ENCODE peak calls at places on chromosomes 16 and 17, in six cellular contexts. One of them, this sample, is unnamed.

GRCh38 chr16:87431926-87432325 is 39.8 kb downstream of the MAP1LC3B start:
- DNase-seq in neuronal stem cell: no peak
- DNase-seq in upper lobe of right lung: no peak
- DNase-seq in tibial nerve: no peak
- DNase-seq in thoracic aorta: no peak
- DNase-seq in PC-3: peak; percentile 8
- DNase-seq in this sample: no peak

GRCh38 chr17:78428025-78428575 is 49.7 kb downstream of the PGS1 start:
- DNase-seq in neuronal stem cell: no peak
- DNase-seq in thoracic aorta: no peak
- DNase-seq in tibial nerve: no peak
- DNase-seq in PC-3: no peak
- DNase-seq in upper lobe of right lung: no peak
- DNase-seq in this sample: no peak

GRCh38 chr16:77435240-77435819 is 496 bp upstream of the ADAMTS18 start:
- DNase-seq in neuronal stem cell: peak; percentile 9
- DNase-seq in upper lobe of right lung: no peak
- DNase-seq in PC-3: no peak
- DNase-seq in thoracic aorta: no peak
- DNase-seq in tibial nerve: no peak
- DNase-seq in this sample: no peak

GRCh38 chr16:75266738-75267630 is 15.6 kb upstream of the BCAR1 start:
- DNase-seq in thoracic aorta: no peak
- DNase-seq in tibial nerve: no peak
- DNase-seq in PC-3: no peak
- DNase-seq in neuronal stem cell: no peak
- DNase-seq in upper lobe of right lung: no peak
- DNase-seq in this sample: no peak

GRCh38 chr17:34354637-34355036 is 1.6 kb upstream of the CCL13 start:
- DNase-seq in upper lobe of right lung: no peak
- DNase-seq in tibial nerve: no peak
- DNase-seq in neuronal stem cell: no peak
- DNase-seq in thoracic aorta: no peak
- DNase-seq in PC-3: no peak
- DNase-seq in this sample: no peak

GRCh38 chr16:81697886-81698635 is 81.0 kb upstream of the PLCG2 start:
- DNase-seq in upper lobe of right lung: peak; percentile 50
- DNase-seq in tibial nerve: no peak
- DNase-seq in PC-3: no peak
- DNase-seq in neuronal stem cell: no peak
- DNase-seq in thoracic aorta: no peak
- DNase-seq in this sample: no peak

GRCh38 chr17:49545811-49546545 is 29.7 kb upstream of the NXPH3 start:
- DNase-seq in PC-3: no peak
- DNase-seq in upper lobe of right lung: no peak
- DNase-seq in tibial nerve: no peak
- DNase-seq in thoracic aorta: no peak
- DNase-seq in neuronal stem cell: no peak
- DNase-seq in this sample: no peak

GRCh38 chr17:76527430-76528111 is 9.9 kb downstream of the CYGB start:
- DNase-seq in neuronal stem cell: no peak
- DNase-seq in thoracic aorta: peak; percentile 38
- DNase-seq in upper lobe of right lung: peak; percentile 78
- DNase-seq in tibial nerve: peak; percentile 67
- DNase-seq in PC-3: peak; percentile 85
- DNase-seq in this sample: no peak

GRCh38 chr16:77172964-77173363 is 18.0 kb upstream of the MON1B start:
- DNase-seq in neuronal stem cell: no peak
- DNase-seq in upper lobe of right lung: no peak
- DNase-seq in thoracic aorta: no peak
- DNase-seq in tibial nerve: no peak
- DNase-seq in PC-3: no peak
- DNase-seq in this sample: no peak

GRCh38 chr16:19304670-19305240 is 19.2 kb downstream of the CLEC19A start:
- DNase-seq in PC-3: peak; percentile 21
- DNase-seq in neuronal stem cell: no peak
- DNase-seq in upper lobe of right lung: no peak
- DNase-seq in thoracic aorta: no peak
- DNase-seq in tibial nerve: no peak
- DNase-seq in this sample: no peak

GRCh38 chr17:77817953-77818352 is 140.6 kb upstream of the TNRC6C start:
- DNase-seq in PC-3: no peak
- DNase-seq in tibial nerve: no peak
- DNase-seq in neuronal stem cell: no peak
- DNase-seq in thoracic aorta: no peak
- DNase-seq in upper lobe of right lung: no peak
- DNase-seq in this sample: no peak

GRCh38 chr17:76868176-76868668 is at the start of gene MGAT5B:
- DNase-seq in neuronal stem cell: peak; percentile 90
- DNase-seq in tibial nerve: peak; percentile 40
- DNase-seq in upper lobe of right lung: peak; percentile 91
- DNase-seq in PC-3: peak; percentile 96
- DNase-seq in thoracic aorta: peak; percentile 9
- DNase-seq in this sample: no peak

GRCh38 chr16:34802848-34803599 is 1343.6 kb downstream of the TP53TG3F start:
- DNase-seq in tibial nerve: no peak
- DNase-seq in neuronal stem cell: no peak
- DNase-seq in upper lobe of right lung: no peak
- DNase-seq in PC-3: no peak
- DNase-seq in thoracic aorta: no peak
- DNase-seq in this sample: no peak

GRCh38 chr17:67056746-67057490 is 12.6 kb downstream of the CACNG1 start:
- DNase-seq in tibial nerve: no peak
- DNase-seq in thoracic aorta: no peak
- DNase-seq in upper lobe of right lung: no peak
- DNase-seq in neuronal stem cell: no peak
- DNase-seq in PC-3: no peak
- DNase-seq in this sample: no peak

GRCh38 chr17:67058036-67058435 is 13.7 kb downstream of the CACNG1 start:
- DNase-seq in PC-3: no peak
- DNase-seq in tibial nerve: no peak
- DNase-seq in upper lobe of right lung: no peak
- DNase-seq in thoracic aorta: no peak
- DNase-seq in neuronal stem cell: no peak
- DNase-seq in this sample: no peak

GRCh38 chr17:67055811-67056745 is 11.7 kb downstream of the CACNG1 start:
- DNase-seq in tibial nerve: no peak
- DNase-seq in upper lobe of right lung: no peak
- DNase-seq in thoracic aorta: no peak
- DNase-seq in neuronal stem cell: no peak
- DNase-seq in PC-3: no peak
- DNase-seq in this sample: no peak

GRCh38 chr17:67063146-67063545 is 18.8 kb downstream of the CACNG1 start:
- DNase-seq in PC-3: no peak
- DNase-seq in neuronal stem cell: no peak
- DNase-seq in upper lobe of right lung: no peak
- DNase-seq in tibial nerve: no peak
- DNase-seq in thoracic aorta: no peak
- DNase-seq in this sample: no peak

DNA sequence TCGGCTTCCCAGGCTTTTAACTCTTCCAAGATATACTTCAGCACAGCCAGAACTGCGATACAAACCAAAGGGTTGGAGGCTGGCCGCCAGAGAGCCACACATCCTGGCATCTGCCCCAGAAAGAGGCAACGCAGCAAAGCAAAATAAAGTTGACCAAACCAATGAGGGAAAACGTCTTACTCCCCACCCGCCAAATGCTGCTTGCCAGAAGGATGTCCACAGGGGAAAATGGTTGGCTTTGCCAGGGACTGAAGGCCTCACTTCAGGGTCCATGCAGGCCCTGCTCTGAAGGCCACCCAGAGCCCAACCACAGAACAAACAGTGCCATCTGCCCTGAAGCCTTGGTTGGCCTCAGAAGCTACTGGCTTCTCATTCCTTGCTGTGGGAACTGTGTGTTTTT is 15.0 kb downstream of the CACNG1 start:
- DNase-seq in neuronal stem cell: no peak
- DNase-seq in thoracic aorta: no peak
- DNase-seq in PC-3: no peak
- DNase-seq in tibial nerve: no peak
- DNase-seq in upper lobe of right lung: no peak
- DNase-seq in this sample: no peak
- H3K27ac ChIP-seq in neuronal stem cell: no peak overlapping the region
- H3K27ac ChIP-seq in thoracic aorta: no peak overlapping the region
- H3K27ac ChIP-seq in PC-3: no peak overlapping the region
- H3K27ac ChIP-seq in tibial nerve: no peak overlapping the region
- H3K27ac ChIP-seq in upper lobe of right lung: no peak overlapping the region
- H3K27ac ChIP-seq in this sample: no peak overlapping the region

DNA sequence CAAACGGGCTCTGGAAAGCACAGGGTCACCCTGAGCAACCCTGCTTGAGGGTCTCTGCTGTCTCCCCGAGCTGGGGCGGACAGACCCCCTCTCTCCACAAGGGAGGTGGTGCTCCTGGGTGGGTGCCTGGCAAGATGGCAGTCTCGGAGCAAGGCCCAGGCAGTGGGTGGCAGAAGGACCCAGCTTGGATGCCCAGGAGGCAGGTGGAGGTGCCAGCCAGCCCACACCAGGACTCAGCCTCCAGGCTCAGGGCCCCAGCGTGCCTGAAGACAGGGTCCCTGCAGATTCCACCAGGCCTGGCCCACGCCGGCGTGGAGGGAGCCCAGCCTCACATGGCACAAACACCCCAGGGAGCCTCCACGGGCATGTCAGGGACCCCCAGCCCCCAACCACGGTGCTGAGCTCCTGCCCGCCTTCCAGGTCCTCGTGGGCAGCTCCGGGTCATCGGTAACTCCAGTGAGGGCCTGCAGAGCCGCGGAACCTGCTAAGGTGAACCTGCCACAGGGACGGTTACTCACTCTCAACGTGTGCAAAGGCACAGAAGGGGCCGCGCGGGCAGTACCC is 20.8 kb downstream of the UNKL start:
- DNase-seq in neuronal stem cell: no peak
- DNase-seq in tibial nerve: no peak
- DNase-seq in thoracic aorta: no peak
- DNase-seq in PC-3: no peak
- DNase-seq in upper lobe of right lung: no peak
- DNase-seq in this sample: no peak
- H3K27ac ChIP-seq in neuronal stem cell: no peak overlapping the region
- H3K27ac ChIP-seq in tibial nerve: no peak overlapping the region
- H3K27ac ChIP-seq in thoracic aorta: no peak overlapping the region
- H3K27ac ChIP-seq in PC-3: no peak overlapping the region
- H3K27ac ChIP-seq in upper lobe of right lung: no peak overlapping the region
- H3K27ac ChIP-seq in this sample: no peak overlapping the region

GRCh38 chr16:56844056-56844455 is 21.0 kb upstream of the SLC12A3 start:
- DNase-seq in PC-3: no peak
- DNase-seq in thoracic aorta: no peak
- DNase-seq in upper lobe of right lung: no peak
- DNase-seq in tibial nerve: no peak
- DNase-seq in neuronal stem cell: no peak
- DNase-seq in this sample: no peak

GRCh38 chr16:56842133-56842532 is 22.9 kb upstream of the SLC12A3 start:
- DNase-seq in PC-3: no peak
- DNase-seq in thoracic aorta: no peak
- DNase-seq in upper lobe of right lung: no peak
- DNase-seq in tibial nerve: no peak
- DNase-seq in neuronal stem cell: no peak
- DNase-seq in this sample: no peak

GRCh38 chr16:56838622-56839337 is 26.2 kb upstream of the SLC12A3 start:
- DNase-seq in tibial nerve: no peak
- DNase-seq in PC-3: no peak
- DNase-seq in upper lobe of right lung: no peak
- DNase-seq in neuronal stem cell: no peak
- DNase-seq in thoracic aorta: no peak
- DNase-seq in this sample: no peak

GRCh38 chr16:56841233-56841632 is 23.8 kb upstream of the SLC12A3 start:
- DNase-seq in tibial nerve: peak; percentile 32
- DNase-seq in upper lobe of right lung: no peak
- DNase-seq in thoracic aorta: no peak
- DNase-seq in PC-3: no peak
- DNase-seq in neuronal stem cell: no peak
- DNase-seq in this sample: no peak

DNA sequence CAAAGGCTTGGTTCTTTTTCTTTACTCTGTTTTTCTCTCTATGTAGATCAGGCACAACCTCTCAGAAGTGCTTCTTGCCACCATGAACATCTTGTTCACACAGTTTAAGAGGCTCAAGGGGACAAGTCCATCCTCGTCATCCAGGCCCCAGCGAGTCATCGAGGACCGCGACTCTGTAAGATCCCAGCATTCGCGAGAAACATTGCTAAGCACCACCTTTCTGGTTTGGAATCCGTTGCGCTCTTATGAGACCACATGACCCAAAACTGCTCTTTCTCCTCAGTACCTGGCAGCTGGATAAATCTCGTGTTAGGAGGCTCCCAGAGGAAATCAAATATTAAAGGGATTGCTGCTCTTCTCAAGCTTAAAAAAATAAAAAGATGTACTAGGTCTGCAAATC is 23.3 kb upstream of the SLC12A3 start:
- DNase-seq in PC-3: no peak
- DNase-seq in tibial nerve: no peak
- DNase-seq in thoracic aorta: no peak
- DNase-seq in neuronal stem cell: no peak
- DNase-seq in upper lobe of right lung: no peak
- DNase-seq in this sample: no peak
- H3K27ac ChIP-seq in PC-3: no peak overlapping the region
- H3K27ac ChIP-seq in tibial nerve: peak overlapping the region; percentile 54
- H3K27ac ChIP-seq in thoracic aorta: no peak overlapping the region
- H3K27ac ChIP-seq in neuronal stem cell: no peak overlapping the region
- H3K27ac ChIP-seq in upper lobe of right lung: no peak overlapping the region
- H3K27ac ChIP-seq in this sample: no peak overlapping the region

DNA sequence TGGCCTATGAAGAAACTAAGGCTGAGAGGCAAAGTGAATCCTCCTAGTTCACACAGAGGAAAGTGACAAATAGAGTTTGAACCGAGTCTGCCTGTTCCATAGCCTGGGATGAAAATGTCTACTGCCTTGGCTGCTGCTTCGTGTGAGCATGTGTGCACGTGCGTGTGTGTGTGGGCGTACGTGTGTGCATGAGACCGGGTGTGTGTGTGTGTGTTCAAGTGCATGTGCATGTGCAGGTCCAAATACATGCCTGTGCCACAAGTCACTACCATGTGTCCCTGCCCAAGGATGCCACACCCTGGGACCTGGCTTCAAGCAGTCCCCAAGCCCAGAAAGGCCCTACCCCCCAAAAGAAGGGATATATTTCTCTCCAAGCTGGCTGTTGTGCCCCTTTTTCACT is 13.6 kb downstream of the SEZ6 start:
- DNase-seq in upper lobe of right lung: no peak
- DNase-seq in thoracic aorta: no peak
- DNase-seq in tibial nerve: no peak
- DNase-seq in PC-3: no peak
- DNase-seq in neuronal stem cell: no peak
- DNase-seq in this sample: no peak
- H3K27ac ChIP-seq in upper lobe of right lung: no peak overlapping the region
- H3K27ac ChIP-seq in thoracic aorta: no peak overlapping the region
- H3K27ac ChIP-seq in tibial nerve: no peak overlapping the region
- H3K27ac ChIP-seq in PC-3: no peak overlapping the region
- H3K27ac ChIP-seq in neuronal stem cell: no peak overlapping the region
- H3K27ac ChIP-seq in this sample: no peak overlapping the region

GRCh38 chr17:302300-302698 is 50.3 kb downstream of the RPH3AL start:
- DNase-seq in PC-3: no peak
- DNase-seq in thoracic aorta: no peak
- DNase-seq in neuronal stem cell: no peak
- DNase-seq in upper lobe of right lung: no peak
- DNase-seq in tibial nerve: no peak
- DNase-seq in this sample: no peak
- H3K27ac ChIP-seq in PC-3: no peak overlapping the region
- H3K27ac ChIP-seq in thoracic aorta: no peak overlapping the region
- H3K27ac ChIP-seq in neuronal stem cell: no peak overlapping the region
- H3K27ac ChIP-seq in upper lobe of right lung: peak overlapping the region; percentile 24
- H3K27ac ChIP-seq in tibial nerve: peak overlapping the region; percentile 35
- H3K27ac ChIP-seq in this sample: no peak overlapping the region

This sample was measured in Panc1.